ENCODE peak calls at places on chromosomes 13 and 19, in four cellular contexts. One of them, this sample, is unnamed.

GRCh38 chr19:6708346-6708745 is 12.1 kb downstream of the C3 start:
- DNase-seq in neural progenitor cell: no peak
- DNase-seq in astrocyte: no peak
- DNase-seq in GM23248: no peak
- DNase-seq in this sample: no peak

GRCh38 chr19:35509861-35510625 is 3.4 kb downstream of the DMKN start:
- DNase-seq in astrocyte: no peak
- DNase-seq in neural progenitor cell: peak; percentile 93
- DNase-seq in GM23248: peak; percentile 64
- DNase-seq in this sample: peak; percentile 89

GRCh38 chr13:39499580-39499979 is 103.4 kb downstream of the LHFPL6 start:
- DNase-seq in neural progenitor cell: no peak
- DNase-seq in astrocyte: no peak
- DNase-seq in GM23248: no peak
- DNase-seq in this sample: no peak

GRCh38 chr13:60617863-60618733 is 221.1 kb downstream of the TDRD3 start:
- DNase-seq in astrocyte: peak; percentile 22
- DNase-seq in GM23248: peak; percentile 68
- DNase-seq in neural progenitor cell: peak; percentile 51
- DNase-seq in this sample: peak; percentile 43

GRCh38 chr13:99412856-99413255 is 88.4 kb upstream of the TM9SF2 start:
- DNase-seq in GM23248: no peak
- DNase-seq in astrocyte: no peak
- DNase-seq in neural progenitor cell: no peak
- DNase-seq in this sample: no peak

GRCh38 chr19:29971002-29971401 is 29.0 kb downstream of the URI1 start:
- DNase-seq in neural progenitor cell: no peak
- DNase-seq in GM23248: no peak
- DNase-seq in astrocyte: no peak
- DNase-seq in this sample: no peak

GRCh38 chr13:70457474-70457873 is 349.2 kb upstream of the KLHL1 start:
- DNase-seq in GM23248: no peak
- DNase-seq in astrocyte: no peak
- DNase-seq in neural progenitor cell: no peak
- DNase-seq in this sample: peak; percentile 40

GRCh38 chr13:43196750-43197149 is 173.4 kb downstream of the DNAJC15 start:
- DNase-seq in GM23248: no peak
- DNase-seq in astrocyte: no peak
- DNase-seq in neural progenitor cell: no peak
- DNase-seq in this sample: no peak

GRCh38 chr19:16608290-16608704 is 19.7 kb downstream of the MED26 start:
- DNase-seq in astrocyte: peak; percentile 73
- DNase-seq in GM23248: peak; percentile 94
- DNase-seq in neural progenitor cell: no peak
- DNase-seq in this sample: peak; percentile 61

GRCh38 chr19:39112338-39112890 is 13.2 kb upstream of the PAK4 start:
- DNase-seq in neural progenitor cell: no peak
- DNase-seq in astrocyte: peak; percentile 27
- DNase-seq in GM23248: peak; percentile 32
- DNase-seq in this sample: peak; percentile 87

GRCh38 chr13:63435668-63436275 is 2020.1 kb upstream of the PCDH20 start:
- DNase-seq in neural progenitor cell: no peak
- DNase-seq in GM23248: peak; percentile 51
- DNase-seq in astrocyte: peak; percentile 100
- DNase-seq in this sample: peak; percentile 73

GRCh38 chr13:70333752-70334151 is 225.5 kb upstream of the KLHL1 start:
- DNase-seq in GM23248: no peak
- DNase-seq in neural progenitor cell: no peak
- DNase-seq in astrocyte: no peak
- DNase-seq in this sample: no peak

GRCh38 chr13:111398715-111399299 is 78.4 kb downstream of the TEX29 start:
- DNase-seq in astrocyte: no peak
- DNase-seq in GM23248: no peak
- DNase-seq in neural progenitor cell: no peak
- DNase-seq in this sample: no peak

GRCh38 chr13:107211073-107211472 is 643.1 kb upstream of the ARGLU1 start:
- DNase-seq in astrocyte: peak; percentile 81
- DNase-seq in GM23248: peak; percentile 96
- DNase-seq in neural progenitor cell: peak; percentile 89
- DNase-seq in this sample: peak; percentile 88

GRCh38 chr13:109110159-109110558 is 480.7 kb downstream of the MYO16 start:
- DNase-seq in neural progenitor cell: no peak
- DNase-seq in astrocyte: no peak
- DNase-seq in GM23248: no peak
- DNase-seq in this sample: no peak

GRCh38 chr19:50187937-50188336 is 15.5 kb upstream of the MYH14 start:
- DNase-seq in GM23248: no peak
- DNase-seq in neural progenitor cell: no peak
- DNase-seq in astrocyte: no peak
- DNase-seq in this sample: no peak

GRCh38 chr19:50192463-50193211 is 10.8 kb upstream of the MYH14 start:
- DNase-seq in GM23248: no peak
- DNase-seq in astrocyte: no peak
- DNase-seq in neural progenitor cell: no peak
- DNase-seq in this sample: no peak

GRCh38 chr19:50190439-50190891 is 13.0 kb upstream of the MYH14 start:
- DNase-seq in GM23248: no peak
- DNase-seq in astrocyte: no peak
- DNase-seq in neural progenitor cell: no peak
- DNase-seq in this sample: no peak

GRCh38 chr19:50191270-50191669 is 12.2 kb upstream of the MYH14 start:
- DNase-seq in GM23248: no peak
- DNase-seq in neural progenitor cell: no peak
- DNase-seq in astrocyte: no peak
- DNase-seq in this sample: no peak

DNA sequence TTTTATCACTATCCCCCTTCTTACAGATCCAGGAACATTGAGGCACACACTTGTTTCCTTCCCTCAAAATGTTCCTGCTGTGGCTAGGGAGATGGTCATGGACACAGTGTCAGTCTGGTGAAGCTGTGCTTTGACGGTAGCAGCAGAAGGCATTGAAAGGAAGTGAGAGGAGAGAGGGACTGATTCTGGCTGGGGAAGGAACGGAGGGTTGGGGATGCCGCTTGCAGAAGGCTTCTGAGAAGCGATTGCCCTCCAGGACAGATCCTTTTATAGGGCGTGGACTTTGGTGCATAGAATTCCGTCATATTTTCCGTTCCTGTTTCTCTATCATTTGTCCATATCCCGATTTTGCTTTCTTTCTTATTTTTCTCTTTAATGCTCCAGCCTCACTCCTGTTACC is 14.1 kb upstream of the MYH14 start:
- DNase-seq in neural progenitor cell: no peak
- DNase-seq in GM23248: no peak
- DNase-seq in astrocyte: no peak
- DNase-seq in this sample: no peak
- H2AFZ ChIP-seq in neural progenitor cell: no peak overlapping the region
- H2AFZ ChIP-seq in GM23248: no peak overlapping the region
- H2AFZ ChIP-seq in astrocyte: no peak overlapping the region
- H2AFZ ChIP-seq in this sample: no peak overlapping the region

GRCh38 chr13:30906411-30906990 is 430 bp downstream of the MEDAG start:
- DNase-seq in astrocyte: peak; percentile 17
- DNase-seq in GM23248: peak; percentile 70
- DNase-seq in neural progenitor cell: no peak
- DNase-seq in this sample: no peak

GRCh38 chr13:30905932-30906383 is at the start of gene MEDAG:
- DNase-seq in astrocyte: peak; percentile 76
- DNase-seq in GM23248: peak; percentile 96
- DNase-seq in neural progenitor cell: no peak
- DNase-seq in this sample: no peak

GRCh38 chr13:30908416-30908980 is 2.4 kb downstream of the MEDAG start:
- DNase-seq in neural progenitor cell: no peak
- DNase-seq in astrocyte: peak; percentile 72
- DNase-seq in GM23248: peak; percentile 79
- DNase-seq in this sample: no peak

GRCh38 chr13:30904043-30904442 is 2.0 kb upstream of the MEDAG start:
- DNase-seq in astrocyte: no peak
- DNase-seq in GM23248: no peak
- DNase-seq in neural progenitor cell: no peak
- DNase-seq in this sample: no peak

GRCh38 chr13:30907167-30907761 is 1.2 kb downstream of the MEDAG start:
- DNase-seq in GM23248: peak; percentile 75
- DNase-seq in neural progenitor cell: no peak
- DNase-seq in astrocyte: peak; percentile 45
- DNase-seq in this sample: no peak
- H2AFZ ChIP-seq in GM23248: no peak overlapping the region
- H2AFZ ChIP-seq in neural progenitor cell: peak overlapping the region; percentile 43
- H2AFZ ChIP-seq in astrocyte: peak overlapping the region; percentile 61
- H2AFZ ChIP-seq in this sample: no peak overlapping the region

GRCh38 chr13:105679832-105680231 is 855.6 kb downstream of the EFNB2 start:
- DNase-seq in GM23248: no peak
- DNase-seq in neural progenitor cell: no peak
- DNase-seq in astrocyte: no peak
- DNase-seq in this sample: peak; percentile 17

GRCh38 chr13:105672911-105673310 is 862.6 kb downstream of the EFNB2 start:
- DNase-seq in GM23248: no peak
- DNase-seq in astrocyte: no peak
- DNase-seq in neural progenitor cell: no peak
- DNase-seq in this sample: no peak

DNA sequence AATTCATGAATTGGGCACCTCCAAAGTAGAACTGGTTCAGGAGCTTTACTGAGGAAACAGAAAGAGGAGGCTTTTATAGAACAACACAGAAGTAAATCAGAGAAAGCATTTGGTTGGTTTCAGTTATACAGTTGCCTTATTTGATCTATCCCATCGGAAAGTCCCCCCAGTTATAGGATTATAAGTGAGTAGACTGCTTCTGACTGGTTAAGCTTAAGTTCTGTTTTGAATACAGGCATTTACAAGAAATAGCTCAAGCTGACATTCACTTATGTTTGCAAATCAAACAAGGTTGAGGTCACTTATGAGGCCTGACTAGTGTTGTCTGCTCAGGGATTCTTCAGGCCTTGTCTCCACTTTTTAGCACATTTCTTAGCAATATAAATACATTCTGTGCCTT is 857.4 kb downstream of the EFNB2 start:
- DNase-seq in neural progenitor cell: no peak
- DNase-seq in astrocyte: no peak
- DNase-seq in GM23248: no peak
- DNase-seq in this sample: no peak
- H2AFZ ChIP-seq in neural progenitor cell: no peak overlapping the region
- H2AFZ ChIP-seq in astrocyte: no peak overlapping the region
- H2AFZ ChIP-seq in GM23248: no peak overlapping the region
- H2AFZ ChIP-seq in this sample: no peak overlapping the region

GRCh38 chr13:23825179-23825578 is 64.0 kb downstream of the MIPEP start:
- DNase-seq in neural progenitor cell: no peak
- DNase-seq in astrocyte: no peak
- DNase-seq in GM23248: no peak
- DNase-seq in this sample: no peak
- H2AFZ ChIP-seq in neural progenitor cell: no peak overlapping the region
- H2AFZ ChIP-seq in astrocyte: no peak overlapping the region
- H2AFZ ChIP-seq in GM23248: no peak overlapping the region
- H2AFZ ChIP-seq in this sample: no peak overlapping the region

GRCh38 chr19:47305309-47305751 is 4.3 kb upstream of the C5AR1 start:
- DNase-seq in astrocyte: peak; percentile 76
- DNase-seq in neural progenitor cell: peak; percentile 74
- DNase-seq in GM23248: peak; percentile 95
- DNase-seq in this sample: peak; percentile 72
- H2AFZ ChIP-seq in astrocyte: no peak overlapping the region
- H2AFZ ChIP-seq in neural progenitor cell: no peak overlapping the region
- H2AFZ ChIP-seq in GM23248: peak overlapping the region; percentile 65
- H2AFZ ChIP-seq in this sample: peak overlapping the region; percentile 71

GRCh38 chr19:50677636-50678035 is 28.4 kb downstream of the C19orf81 start:
- DNase-seq in neural progenitor cell: no peak
- DNase-seq in GM23248: no peak
- DNase-seq in astrocyte: no peak
- DNase-seq in this sample: no peak

GRCh38 chr19:50678323-50678722 is 29.1 kb downstream of the C19orf81 start:
- DNase-seq in neural progenitor cell: no peak
- DNase-seq in astrocyte: no peak
- DNase-seq in GM23248: no peak
- DNase-seq in this sample: no peak

GRCh38 chr19:50676625-50677197 is 27.5 kb downstream of the C19orf81 start:
- DNase-seq in GM23248: no peak
- DNase-seq in astrocyte: no peak
- DNase-seq in neural progenitor cell: no peak
- DNase-seq in this sample: no peak

DNA sequence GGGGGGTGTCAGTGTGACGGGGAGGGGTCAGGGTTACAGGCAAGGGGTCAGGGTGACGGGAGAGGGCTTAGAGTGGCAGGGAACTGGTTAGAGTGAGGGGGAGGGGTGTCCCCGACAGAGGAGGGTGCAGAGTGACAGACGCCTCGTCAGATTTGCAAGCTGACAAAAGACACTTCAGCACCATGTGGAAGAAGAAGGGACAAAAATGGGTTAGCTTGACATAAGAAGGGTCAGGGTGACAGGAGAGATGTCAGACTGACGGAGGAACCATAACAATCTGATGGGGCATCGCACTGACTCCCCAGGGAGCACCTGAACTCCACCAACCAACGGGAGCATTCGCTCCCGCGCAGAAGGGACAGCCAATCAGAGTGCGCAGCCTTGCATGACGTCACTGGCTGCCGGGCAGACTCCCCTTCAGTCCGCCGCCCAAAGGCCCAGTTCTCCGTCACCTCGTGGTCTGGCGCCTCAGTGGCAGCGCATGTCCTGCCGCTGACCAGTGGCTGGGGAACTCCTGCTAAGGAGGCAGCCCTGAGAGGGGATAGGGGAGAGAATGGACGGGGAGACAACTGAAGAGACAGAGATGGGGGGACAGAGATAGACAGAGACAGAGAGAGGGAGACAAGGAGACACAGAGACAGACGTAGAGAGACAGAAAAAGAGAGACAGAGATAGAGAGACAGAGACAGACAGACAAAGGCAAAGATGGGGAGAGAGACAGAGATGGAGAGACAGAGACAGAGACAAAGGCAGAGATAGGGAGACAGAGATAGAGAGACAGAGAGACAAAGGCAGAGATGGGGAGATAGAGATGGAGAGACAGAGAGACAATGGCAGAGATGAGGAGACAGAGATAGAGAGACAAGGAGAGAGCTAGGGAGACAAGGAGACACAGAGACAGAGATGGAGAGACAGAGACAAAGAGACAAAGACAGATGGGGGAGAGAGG is 30.2 kb downstream of the C19orf81 start:
- DNase-seq in GM23248: peak; percentile 85
- DNase-seq in astrocyte: peak; percentile 26
- DNase-seq in neural progenitor cell: peak; percentile 80
- DNase-seq in this sample: peak; percentile 88
- H2AFZ ChIP-seq in GM23248: no peak overlapping the region
- H2AFZ ChIP-seq in astrocyte: no peak overlapping the region
- H2AFZ ChIP-seq in neural progenitor cell: no peak overlapping the region
- H2AFZ ChIP-seq in this sample: no peak overlapping the region